ENCODE peak calls at places on chromosomes 13 and 19, in nine cellular contexts. One of them, this sample, is unnamed.

GRCh38 chr19:50252111-50252886 is 48.9 kb downstream of the MYH14 start:
- DNase-seq in heart left ventricle: no peak
- DNase-seq in pancreas: no peak
- DNase-seq in IMR-90: no peak
- DNase-seq in esophagus squamous epithelium: no peak
- DNase-seq in MM.1S: no peak
- DNase-seq in naive thymus-derived CD4-positive, alpha-beta T cell: no peak
- DNase-seq in adrenal gland: peak; percentile 27
- DNase-seq in A673: peak; percentile 51
- DNase-seq in this sample: no peak

GRCh38 chr13:50787316-50788195 is 55.9 kb downstream of the DLEU7 start:
- DNase-seq in heart left ventricle: no peak
- DNase-seq in pancreas: no peak
- DNase-seq in IMR-90: no peak
- DNase-seq in esophagus squamous epithelium: no peak
- DNase-seq in MM.1S: no peak
- DNase-seq in naive thymus-derived CD4-positive, alpha-beta T cell: no peak
- DNase-seq in adrenal gland: no peak
- DNase-seq in A673: no peak
- DNase-seq in this sample: no peak

GRCh38 chr13:36666482-36667264 is 7.1 kb upstream of the SERTM1 start:
- DNase-seq in heart left ventricle: no peak
- DNase-seq in pancreas: no peak
- DNase-seq in IMR-90: no peak
- DNase-seq in esophagus squamous epithelium: no peak
- DNase-seq in MM.1S: no peak
- DNase-seq in naive thymus-derived CD4-positive, alpha-beta T cell: no peak
- DNase-seq in adrenal gland: no peak
- DNase-seq in A673: no peak
- DNase-seq in this sample: no peak

GRCh38 chr19:46386996-46387712 is 26.2 kb downstream of the CCDC8 start:
- DNase-seq in heart left ventricle: no peak
- DNase-seq in pancreas: peak; percentile 49
- DNase-seq in IMR-90: no peak
- DNase-seq in esophagus squamous epithelium: no peak
- DNase-seq in MM.1S: no peak
- DNase-seq in naive thymus-derived CD4-positive, alpha-beta T cell: no peak
- DNase-seq in adrenal gland: peak; percentile 24
- DNase-seq in A673: no peak
- DNase-seq in this sample: no peak

GRCh38 chr13:110306340-110306959 is 507 bp downstream of the COL4A1 start:
- DNase-seq in heart left ventricle: peak; percentile 53
- DNase-seq in pancreas: no peak
- DNase-seq in IMR-90: no peak
- DNase-seq in esophagus squamous epithelium: no peak
- DNase-seq in MM.1S: no peak
- DNase-seq in naive thymus-derived CD4-positive, alpha-beta T cell: no peak
- DNase-seq in adrenal gland: no peak
- DNase-seq in A673: peak; percentile 58
- DNase-seq in this sample: no peak

GRCh38 chr13:81738364-81738763 is 1397.4 kb upstream of the SPRY2 start:
- DNase-seq in heart left ventricle: no peak
- DNase-seq in pancreas: no peak
- DNase-seq in IMR-90: no peak
- DNase-seq in esophagus squamous epithelium: no peak
- DNase-seq in MM.1S: no peak
- DNase-seq in naive thymus-derived CD4-positive, alpha-beta T cell: no peak
- DNase-seq in adrenal gland: no peak
- DNase-seq in A673: no peak
- DNase-seq in this sample: no peak

GRCh38 chr19:8335343-8336071 is 7.6 kb downstream of the KANK3 start:
- DNase-seq in heart left ventricle: no peak
- DNase-seq in pancreas: no peak
- DNase-seq in IMR-90: no peak
- DNase-seq in esophagus squamous epithelium: no peak
- DNase-seq in MM.1S: no peak
- DNase-seq in naive thymus-derived CD4-positive, alpha-beta T cell: no peak
- DNase-seq in adrenal gland: no peak
- DNase-seq in A673: no peak
- DNase-seq in this sample: no peak

GRCh38 chr13:48533986-48534600 is 1.2 kb upstream of the RCBTB2 start:
- DNase-seq in heart left ventricle: no peak
- DNase-seq in pancreas: no peak
- DNase-seq in IMR-90: no peak
- DNase-seq in esophagus squamous epithelium: no peak
- DNase-seq in MM.1S: no peak
- DNase-seq in naive thymus-derived CD4-positive, alpha-beta T cell: peak; percentile 3
- DNase-seq in adrenal gland: no peak
- DNase-seq in A673: no peak
- DNase-seq in this sample: no peak

GRCh38 chr13:74290324-74290773 is 156.1 kb upstream of the KLF12 start:
- DNase-seq in heart left ventricle: peak; percentile 40
- DNase-seq in pancreas: no peak
- DNase-seq in IMR-90: peak; percentile 79
- DNase-seq in esophagus squamous epithelium: no peak
- DNase-seq in MM.1S: peak; percentile 91
- DNase-seq in naive thymus-derived CD4-positive, alpha-beta T cell: peak; percentile 81
- DNase-seq in adrenal gland: peak; percentile 39
- DNase-seq in A673: peak; percentile 57
- DNase-seq in this sample: no peak

GRCh38 chr19:46979103-46979769 is 40.4 kb upstream of the NPAS1 start:
- DNase-seq in heart left ventricle: no peak
- DNase-seq in pancreas: no peak
- DNase-seq in IMR-90: no peak
- DNase-seq in esophagus squamous epithelium: no peak
- DNase-seq in MM.1S: no peak
- DNase-seq in naive thymus-derived CD4-positive, alpha-beta T cell: no peak
- DNase-seq in adrenal gland: no peak
- DNase-seq in A673: no peak
- DNase-seq in this sample: no peak

GRCh38 chr19:45615795-45616708 is 14.0 kb upstream of the GPR4 start:
- DNase-seq in heart left ventricle: peak; percentile 79
- DNase-seq in pancreas: peak; percentile 94
- DNase-seq in IMR-90: peak; percentile 80
- DNase-seq in esophagus squamous epithelium: no peak
- DNase-seq in MM.1S: peak; percentile 87
- DNase-seq in naive thymus-derived CD4-positive, alpha-beta T cell: peak; percentile 52
- DNase-seq in adrenal gland: peak; percentile 97
- DNase-seq in A673: peak; percentile 94
- DNase-seq in this sample: no peak

GRCh38 chr19:11964496-11964857 is 363 bp upstream of the ZNF763 start:
- DNase-seq in heart left ventricle: no peak
- DNase-seq in pancreas: no peak
- DNase-seq in IMR-90: no peak
- DNase-seq in esophagus squamous epithelium: no peak
- DNase-seq in MM.1S: no peak
- DNase-seq in naive thymus-derived CD4-positive, alpha-beta T cell: no peak
- DNase-seq in adrenal gland: peak; percentile 73
- DNase-seq in A673: no peak
- DNase-seq in this sample: no peak
- H3K27ac ChIP-seq in heart left ventricle: peak overlapping the region; percentile 92
- H3K27ac ChIP-seq in pancreas: peak overlapping the region; percentile 95
- H3K27ac ChIP-seq in IMR-90: peak overlapping the region; percentile 4
- H3K27ac ChIP-seq in esophagus squamous epithelium: peak overlapping the region; percentile 87
- H3K27ac ChIP-seq in MM.1S: peak overlapping the region; percentile 26
- H3K27ac ChIP-seq in naive thymus-derived CD4-positive, alpha-beta T cell: peak overlapping the region; percentile 88
- H3K27ac ChIP-seq in adrenal gland: peak overlapping the region; percentile 88
- H3K27ac ChIP-seq in A673: no peak overlapping the region
- H3K27ac ChIP-seq in this sample: peak overlapping the region; percentile 86

GRCh38 chr19:42135836-42136235 is 3.6 kb upstream of the POU2F2 start:
- DNase-seq in heart left ventricle: no peak
- DNase-seq in pancreas: no peak
- DNase-seq in IMR-90: no peak
- DNase-seq in esophagus squamous epithelium: no peak
- DNase-seq in MM.1S: peak; percentile 48
- DNase-seq in naive thymus-derived CD4-positive, alpha-beta T cell: no peak
- DNase-seq in adrenal gland: no peak
- DNase-seq in A673: no peak
- DNase-seq in this sample: no peak

GRCh38 chr19:42131149-42132029 is 857 bp downstream of the POU2F2 start:
- DNase-seq in heart left ventricle: no peak
- DNase-seq in pancreas: no peak
- DNase-seq in IMR-90: no peak
- DNase-seq in esophagus squamous epithelium: no peak
- DNase-seq in MM.1S: no peak
- DNase-seq in naive thymus-derived CD4-positive, alpha-beta T cell: no peak
- DNase-seq in adrenal gland: no peak
- DNase-seq in A673: no peak
- DNase-seq in this sample: no peak

GRCh38 chr19:42132030-42132628 is at the start of gene POU2F2:
- DNase-seq in heart left ventricle: peak; percentile 54
- DNase-seq in pancreas: peak; percentile 58
- DNase-seq in IMR-90: no peak
- DNase-seq in esophagus squamous epithelium: no peak
- DNase-seq in MM.1S: peak; percentile 34
- DNase-seq in naive thymus-derived CD4-positive, alpha-beta T cell: peak; percentile 77
- DNase-seq in adrenal gland: peak; percentile 30
- DNase-seq in A673: no peak
- DNase-seq in this sample: no peak

GRCh38 chr19:42132851-42133528 is 744 bp upstream of the POU2F2 start:
- DNase-seq in heart left ventricle: peak; percentile 68
- DNase-seq in pancreas: peak; percentile 96
- DNase-seq in IMR-90: no peak
- DNase-seq in esophagus squamous epithelium: no peak
- DNase-seq in MM.1S: peak; percentile 88
- DNase-seq in naive thymus-derived CD4-positive, alpha-beta T cell: peak; percentile 87
- DNase-seq in adrenal gland: peak; percentile 54
- DNase-seq in A673: peak; percentile 65
- DNase-seq in this sample: no peak

GRCh38 chr19:42134671-42135070 is 2.4 kb upstream of the POU2F2 start:
- DNase-seq in heart left ventricle: no peak
- DNase-seq in pancreas: no peak
- DNase-seq in IMR-90: no peak
- DNase-seq in esophagus squamous epithelium: no peak
- DNase-seq in MM.1S: no peak
- DNase-seq in naive thymus-derived CD4-positive, alpha-beta T cell: no peak
- DNase-seq in adrenal gland: no peak
- DNase-seq in A673: no peak
- DNase-seq in this sample: no peak
- H3K9me3 ChIP-seq in heart left ventricle: no peaks in the 10 kb centered on the region
- H3K9me3 ChIP-seq in pancreas: no peaks in the 10 kb centered on the region
- H3K9me3 ChIP-seq in IMR-90: no peaks in the 10 kb centered on the region
- H3K9me3 ChIP-seq in esophagus squamous epithelium: no peaks in the 10 kb centered on the region
- H3K9me3 ChIP-seq in MM.1S: no peaks in the 10 kb centered on the region
- H3K9me3 ChIP-seq in naive thymus-derived CD4-positive, alpha-beta T cell: no peaks in the 10 kb centered on the region
- H3K9me3 ChIP-seq in adrenal gland: no peaks in the 10 kb centered on the region
- H3K9me3 ChIP-seq in A673: no peaks in the 10 kb centered on the region
- H3K9me3 ChIP-seq in this sample: no peaks in the 10 kb centered on the region

DNA sequence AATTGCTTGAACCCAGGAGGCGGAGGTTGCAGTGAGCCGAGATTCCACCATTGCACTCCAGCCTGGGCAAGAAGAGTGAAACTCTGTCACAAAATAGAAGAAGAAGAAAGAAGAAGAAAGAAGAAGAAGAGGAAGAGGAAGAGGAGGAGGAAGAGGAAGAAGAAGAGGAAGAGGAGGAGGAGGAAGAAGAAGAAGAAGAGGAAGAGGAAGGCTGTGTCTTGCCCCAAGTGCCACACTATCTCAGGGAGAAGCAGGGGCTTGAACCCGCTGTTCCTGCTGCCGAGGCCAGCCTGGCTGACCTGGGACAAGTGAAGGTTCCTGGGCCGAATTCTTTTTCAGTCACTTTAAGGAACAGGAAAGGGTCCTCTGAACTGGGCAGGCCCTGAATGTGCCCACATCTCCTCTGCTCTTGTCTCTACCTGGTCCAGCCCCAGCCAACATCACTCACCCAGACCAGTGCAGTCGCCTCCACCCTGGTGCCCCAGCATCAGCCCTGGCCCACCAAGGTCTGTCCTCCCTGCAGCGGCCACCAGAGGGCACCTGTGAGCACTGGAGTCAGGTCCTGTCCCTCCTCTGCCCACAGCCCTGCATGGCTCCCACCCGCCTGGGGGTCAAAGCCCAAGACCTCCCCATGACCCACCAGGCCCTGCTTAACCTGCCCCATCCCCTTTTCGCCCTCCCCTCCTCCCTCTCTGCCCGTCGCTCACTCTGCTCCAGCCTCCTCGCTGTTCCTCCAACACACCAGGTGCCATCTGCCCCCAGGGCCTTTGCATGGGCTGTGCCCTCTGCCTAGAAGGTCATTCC is 20.0 kb downstream of the TICAM1 start:
- DNase-seq in heart left ventricle: peak; percentile 76
- DNase-seq in pancreas: peak; percentile 99
- DNase-seq in IMR-90: peak; percentile 45
- DNase-seq in esophagus squamous epithelium: no peak
- DNase-seq in MM.1S: peak; percentile 74
- DNase-seq in naive thymus-derived CD4-positive, alpha-beta T cell: peak; percentile 81
- DNase-seq in adrenal gland: peak; percentile 93
- DNase-seq in A673: peak; percentile 74
- DNase-seq in this sample: peak; percentile 44
- H3K27ac ChIP-seq in heart left ventricle: no peak overlapping the region
- H3K27ac ChIP-seq in pancreas: no peak overlapping the region
- H3K27ac ChIP-seq in IMR-90: peak overlapping the region; percentile 11
- H3K27ac ChIP-seq in esophagus squamous epithelium: peak overlapping the region; percentile 93
- H3K27ac ChIP-seq in MM.1S: no peak overlapping the region
- H3K27ac ChIP-seq in naive thymus-derived CD4-positive, alpha-beta T cell: no peak overlapping the region
- H3K27ac ChIP-seq in adrenal gland: no peak overlapping the region
- H3K27ac ChIP-seq in A673: no peak overlapping the region
- H3K27ac ChIP-seq in this sample: peak overlapping the region; percentile 91

DNA sequence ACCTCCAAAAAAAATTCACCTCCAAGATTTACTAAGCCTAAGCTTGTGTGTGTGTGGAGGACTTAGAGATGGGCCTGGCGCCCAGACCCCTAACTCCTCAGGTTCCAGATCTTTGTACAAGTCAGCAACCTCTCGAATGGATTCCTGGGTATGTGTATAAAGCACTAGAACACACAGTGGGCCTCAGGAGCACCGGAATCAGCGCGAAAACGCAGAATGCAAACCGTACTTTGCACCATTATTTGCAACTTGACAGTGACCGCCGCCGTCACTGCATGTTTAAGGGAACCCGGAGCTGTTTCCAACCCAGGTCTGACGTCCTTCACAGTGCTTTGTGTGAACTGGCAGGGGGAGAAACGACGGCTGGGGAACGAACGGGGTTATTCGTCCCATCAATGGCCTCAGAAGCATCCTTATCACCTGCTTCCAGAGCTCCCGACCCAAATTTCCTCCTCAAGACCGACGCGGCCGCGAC is 688 bp downstream of the ZNF606 start:
- DNase-seq in heart left ventricle: no peak
- DNase-seq in pancreas: no peak
- DNase-seq in IMR-90: peak; percentile 5
- DNase-seq in esophagus squamous epithelium: no peak
- DNase-seq in MM.1S: no peak
- DNase-seq in naive thymus-derived CD4-positive, alpha-beta T cell: no peak
- DNase-seq in adrenal gland: peak; percentile 34
- DNase-seq in A673: peak; percentile 50
- DNase-seq in this sample: no peak
- H3K9me3 ChIP-seq in heart left ventricle: no peaks in the 10 kb centered on the region
- H3K9me3 ChIP-seq in pancreas: no peaks in the 10 kb centered on the region
- H3K9me3 ChIP-seq in IMR-90: peaks cover 57% of the 10 kb centered on the region
- H3K9me3 ChIP-seq in esophagus squamous epithelium: peaks cover 79% of the 10 kb centered on the region
- H3K9me3 ChIP-seq in MM.1S: no peaks in the 10 kb centered on the region
- H3K9me3 ChIP-seq in naive thymus-derived CD4-positive, alpha-beta T cell: peaks cover 56% of the 10 kb centered on the region
- H3K9me3 ChIP-seq in adrenal gland: peaks cover 50% of the 10 kb centered on the region
- H3K9me3 ChIP-seq in A673: peaks cover 60% of the 10 kb centered on the region
- H3K9me3 ChIP-seq in this sample: peaks cover 48% of the 10 kb centered on the region